ENCODE peak calls at places on chromosomes 7 and 10, in nine cellular contexts. E is HCT116, H is IMR-90, K is spleen, Q is body of pancreas, Z is adrenal gland, M is A549, L is tibial nerve, C is stomach. S is an unnamed sample.
A peak's percentile ranks its signal among the peaks of the same experiment; 100 is the strongest.

GRCh38 chr10:590721-591120 is 98.7 kb downstream of the DIP2C start:
- DNase-seq in K (no peak), C (no peak), L (no peak), H (no peak), Z (no peak), M (no peak), E (no peak), Q (no peak), S (no peak)

GRCh38 chr7:47698386-47698785 is 116.5 kb upstream of the TNS3 start:
- DNase-seq in Q (no peak), M (no peak), C (no peak), L (no peak), H (peak; percentile 12), E (no peak), Z (no peak), K (no peak), S (no peak)

GRCh38 chr10:91206427-91206826 is 14.0 kb upstream of the PCGF5 start:
- DNase-seq in H (no peak), E (no peak), C (no peak), Z (no peak), Q (no peak), M (no peak), L (no peak), K (no peak), S (no peak)

GRCh38 chr10:34200355-34200901 is 614.7 kb downstream of the PARD3 start:
- DNase-seq in L (no peak), H (no peak), K (no peak), Q (no peak), Z (peak; percentile 63), E (no peak), C (no peak), M (no peak), S (no peak)

GRCh38 chr10:95656291-95657164 is at the start of gene ALDH18A1:
- DNase-seq in K (peak; percentile 97), L (peak; percentile 85), E (peak; percentile 83), C (peak; percentile 95), M (peak; percentile 91), Z (peak; percentile 96), Q (peak; percentile 95), H (peak; percentile 89), S (peak; percentile 94)

GRCh38 chr10:59346321-59346720 is 16.0 kb downstream of the FAM13C start:
- DNase-seq in K (no peak), L (no peak), H (peak; percentile 53), M (no peak), E (no peak), Q (no peak), Z (no peak), C (no peak), S (no peak)

GRCh38 chr7:85186521-85187241 is at the start of gene SEMA3D:
- DNase-seq in Z (peak; percentile 76), L (peak; percentile 41), E (peak; percentile 48), M (peak; percentile 75), C (peak; percentile 78), Q (peak; percentile 66), K (peak; percentile 93), H (peak; percentile 82), S (peak; percentile 85)

GRCh38 chr10:37379991-37380390 is 254.6 kb downstream of the ANKRD30A start:
- DNase-seq in Z (no peak), Q (no peak), H (no peak), C (no peak), M (peak; percentile 58), L (no peak), E (no peak), K (no peak), S (no peak)

GRCh38 chr10:29783211-29783947 is 148.6 kb upstream of the SVIL start:
- DNase-seq in H (peak; percentile 41), K (no peak), E (no peak), L (no peak), M (no peak), Z (no peak), C (no peak), Q (no peak), S (no peak)

GRCh38 chr10:84685047-84685660 is 356.8 kb downstream of the CCSER2 start:
- DNase-seq in H (no peak), M (no peak), Z (no peak), K (no peak), E (no peak), L (no peak), C (no peak), Q (no peak), S (no peak)

GRCh38 chr7:47710201-47710935 is 128.5 kb upstream of the TNS3 start:
- DNase-seq in M (no peak), H (peak; percentile 45), C (no peak), Z (no peak), Q (no peak), E (no peak), K (no peak), L (no peak), S (no peak)

GRCh38 chr7:134562136-134562535 is 13.2 kb downstream of the AKR1B15 start:
- DNase-seq in K (no peak), M (peak; percentile 52), H (peak; percentile 47), Q (no peak), C (no peak), Z (peak; percentile 54), L (no peak), E (no peak), S (peak; percentile 38)

GRCh38 chr7:81499262-81500116 is 270.4 kb downstream of the HGF start:
- DNase-seq in Q (no peak), L (peak; percentile 60), K (no peak), M (peak; percentile 93), C (no peak), E (peak; percentile 81), H (peak; percentile 89), Z (no peak), S (peak; percentile 2)

GRCh38 chr10:6052247-6053221 is 9.6 kb downstream of the IL2RA start:
- DNase-seq in C (peak; percentile 28), Z (peak; percentile 48), Q (no peak), E (no peak), H (no peak), K (peak; percentile 83), M (no peak), L (no peak), S (no peak)
- TF ChIP-seq POLR2A in C (no peak), Z (no peak), Q (no peak), E (no peak), H (no peak), K (no peak), M (no peak), L (no peak), S (no peak)

DNA sequence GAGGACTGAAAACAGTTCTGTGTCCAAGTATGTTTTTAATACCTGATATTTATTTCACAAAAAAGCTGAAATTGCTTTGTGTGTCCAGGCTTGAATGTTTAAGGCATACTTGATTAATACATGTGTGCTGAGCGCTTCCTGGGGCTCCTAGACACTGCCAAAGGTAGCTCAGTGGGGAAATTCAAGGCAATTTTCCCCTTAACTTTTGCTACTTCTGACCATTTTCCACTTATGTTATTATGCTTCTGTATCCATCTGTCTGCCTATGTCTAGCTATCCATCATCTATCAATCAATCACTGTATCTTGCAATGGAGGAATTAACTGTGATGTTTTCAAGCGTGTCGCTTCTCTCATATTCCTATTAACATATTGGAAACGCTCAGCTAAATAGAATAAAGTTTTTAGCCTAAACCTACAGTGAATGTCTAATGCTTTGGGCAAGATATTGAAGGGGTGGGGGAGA is 34.6 kb downstream of the KLF6 start:
- DNase-seq in H (no peak), Q (no peak), K (no peak), Z (no peak), L (no peak), E (no peak), M (no peak), C (no peak), S (no peak)
- H3K27ac ChIP-seq in H (no peak overlapping the region), Q (no peak overlapping the region), K (no peak overlapping the region), Z (peak overlapping the region; percentile 51), L (no peak overlapping the region), E (no peak overlapping the region), M (no peak overlapping the region), C (no peak overlapping the region), S (no peak overlapping the region)

DNA sequence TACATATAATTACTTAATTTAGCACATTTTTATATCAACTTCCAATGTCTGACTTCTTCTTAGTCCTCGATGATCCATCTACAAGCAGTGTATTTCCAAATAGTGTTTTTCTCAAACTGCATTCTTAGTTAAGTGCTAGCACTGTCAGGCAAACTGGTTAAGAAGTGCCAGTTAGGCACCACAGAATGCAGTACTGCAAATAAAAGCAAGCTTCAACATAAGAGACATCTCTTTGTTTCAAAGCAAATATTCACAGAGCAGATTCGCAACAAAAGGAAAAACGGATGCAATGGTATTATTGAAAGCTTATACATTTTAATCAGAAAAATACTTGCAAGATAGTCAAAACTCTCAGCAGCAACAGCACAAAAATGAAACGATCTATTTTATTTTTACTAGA is 82.2 kb downstream of the FGFR2 start:
- DNase-seq in E (no peak), H (no peak), Z (no peak), Q (no peak), K (no peak), M (no peak), C (no peak), L (no peak), S (no peak)
- H3K4me3 ChIP-seq in E (no peak overlapping the region), H (no peak overlapping the region), Z (no peak overlapping the region), Q (no peak overlapping the region), K (no peak overlapping the region), M (no peak overlapping the region), C (no peak overlapping the region), L (no peak overlapping the region), S (no peak overlapping the region)

GRCh38 chr7:966291-967069 is 8.9 kb downstream of the COX19 start:
- DNase-seq in C (no peak), M (no peak), Z (no peak), L (no peak), Q (no peak), E (no peak), K (peak; percentile 66), H (no peak), S (no peak)

GRCh38 chr7:964401-965231 is 10.1 kb upstream of the ADAP1 start:
- DNase-seq in L (peak; percentile 27), E (no peak), Z (peak; percentile 90), C (no peak), H (peak; percentile 25), Q (no peak), M (peak; percentile 45), K (peak; percentile 73), S (no peak)

GRCh38 chr7:968205-968754 is 7.1 kb downstream of the COX19 start:
- DNase-seq in K (no peak), Z (no peak), M (no peak), C (no peak), L (no peak), H (no peak), E (no peak), Q (no peak), S (no peak)

GRCh38 chr7:969403-969802 is 5.9 kb downstream of the COX19 start:
- DNase-seq in M (no peak), E (no peak), H (no peak), Q (no peak), L (no peak), Z (no peak), K (peak; percentile 74), C (no peak), S (no peak)

DNA sequence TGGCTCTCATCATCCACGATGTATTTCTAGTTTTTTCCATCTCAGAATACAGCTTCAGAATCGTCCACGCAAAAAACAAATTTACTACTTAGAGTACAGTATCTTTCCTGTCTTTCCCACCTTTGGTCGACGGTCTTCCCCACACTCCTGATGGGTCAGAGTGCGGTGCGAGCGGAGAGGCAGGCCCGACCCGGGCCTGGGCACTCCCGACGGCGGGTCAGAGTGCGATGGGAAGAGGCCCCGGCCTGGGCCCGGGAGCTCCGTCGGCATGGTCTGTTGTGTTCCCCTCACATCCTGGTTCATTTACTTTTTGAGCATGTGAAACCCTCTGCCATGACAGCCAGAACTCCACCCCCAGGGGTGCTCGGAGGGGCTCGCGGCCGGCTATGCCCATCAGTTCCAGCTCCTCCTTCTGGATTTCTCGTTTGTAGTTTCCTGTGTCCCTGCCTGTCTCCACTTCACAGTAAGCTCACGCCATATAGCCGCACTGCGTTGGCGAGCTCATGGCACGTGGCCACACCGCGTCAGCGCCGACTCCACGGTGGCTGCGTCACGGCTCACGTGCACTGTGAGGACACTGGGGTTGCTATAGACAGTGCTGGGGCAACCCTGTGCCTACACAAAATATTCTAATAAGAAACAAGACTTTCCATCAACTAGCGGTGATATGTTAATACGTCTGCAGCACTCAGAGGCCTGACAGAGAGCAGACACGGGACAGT is 7.8 kb downstream of the COX19 start:
- DNase-seq in M (no peak), Z (no peak), K (peak; percentile 73), L (no peak), C (no peak), H (no peak), Q (no peak), E (no peak), S (no peak)
- TF ChIP-seq POLR2A in M (no peak), Z (no peak), K (no peak), L (no peak), C (no peak), H (no peak), Q (no peak), E (no peak), S (no peak)

S was measured in thyroid gland.